ENCODE peak calls at places on chromosomes 16 and 17, in five cellular contexts. G is pancreas, M is epithelial cell of esophagus, N is BE2C, X is brain microvascular endothelial cell. Z is an unnamed sample.

GRCh38 chr16:83830769-83831450 is 23.1 kb downstream of the HSBP1 start:
- DNase-seq in X (no peak), N (no peak), G (no peak), M (no peak), Z (no peak)

GRCh38 chr17:39951924-39952664 is 10.7 kb upstream of the GSDMA start:
- DNase-seq in G (no peak), M (no peak), N (no peak), X (no peak), Z (no peak)

GRCh38 chr16:49467540-49468372 is 94.2 kb downstream of the C16orf78 start:
- DNase-seq in M (no peak), G (no peak), N (no peak), X (no peak), Z (no peak)

GRCh38 chr17:77884967-77885641 is 73.4 kb upstream of the TNRC6C start:
- DNase-seq in X (no peak), N (peak; percentile 39), M (no peak), G (no peak), Z (no peak)

GRCh38 chr17:74838275-74838674 is 21.4 kb downstream of the GRIN2C start:
- DNase-seq in G (no peak), M (no peak), N (no peak), X (no peak), Z (no peak)

GRCh38 chr16:50259334-50260205 is 6.8 kb upstream of the ADCY7 start:
- DNase-seq in X (no peak), M (no peak), G (no peak), N (peak; percentile 45), Z (peak; percentile 33)

GRCh38 chr16:79651363-79651762 is 50.8 kb upstream of the MAF start:
- DNase-seq in N (no peak), M (peak; percentile 89), G (peak; percentile 19), X (peak; percentile 77), Z (peak; percentile 83)

GRCh38 chr17:4556996-4557395 is 1.8 kb upstream of the MYBBP1A start:
- DNase-seq in X (no peak), G (no peak), N (no peak), M (no peak), Z (no peak)

GRCh38 chr17:2776589-2777241 is 19.5 kb upstream of the RAP1GAP2 start:
- DNase-seq in N (peak; percentile 44), M (peak; percentile 13), X (no peak), G (no peak), Z (no peak)

GRCh38 chr16:86457621-86458456 is 52.5 kb upstream of the FOXF1 start:
- DNase-seq in N (no peak), M (no peak), X (peak; percentile 5), G (no peak), Z (peak; percentile 48)

GRCh38 chr17:8019665-8020064 is 17.2 kb downstream of the GUCY2D start:
- DNase-seq in X (no peak), G (no peak), M (peak; percentile 92), N (no peak), Z (peak; percentile 9)

GRCh38 chr17:83155128-83156081 is 76.0 kb downstream of the METRNL start:
- DNase-seq in G (no peak), M (no peak), N (no peak), X (peak; percentile 68), Z (peak; percentile 76)

GRCh38 chr16:17147942-17148341 is 322.8 kb downstream of the XYLT1 start:
- DNase-seq in M (no peak), N (no peak), G (no peak), X (no peak), Z (no peak)

GRCh38 chr17:59840908-59841666 is 51.7 kb downstream of the TUBD1 start:
- DNase-seq in N (no peak), M (peak; percentile 67), X (peak; percentile 53), G (no peak), Z (peak; percentile 71)

GRCh38 chr17:49822829-49823228 is 25.0 kb downstream of the TAC4 start:
- DNase-seq in X (no peak), M (peak; percentile 58), G (no peak), N (no peak), Z (no peak)

GRCh38 chr17:44840936-44841335 is 6.7 kb upstream of the HIGD1B start:
- DNase-seq in X (no peak), G (no peak), N (no peak), M (no peak), Z (no peak)

GRCh38 chr17:4463818-4464501 is 30.2 kb downstream of the SPNS3 start:
- DNase-seq in M (no peak), G (no peak), X (no peak), N (no peak), Z (no peak)

GRCh38 chr16:27690604-27691003 is 140.7 kb downstream of the KATNIP start:
- DNase-seq in N (no peak), X (peak; percentile 16), G (no peak), M (peak; percentile 46), Z (peak; percentile 29)

GRCh38 chr17:5325851-5326250 is 43.8 kb downstream of the RABEP1 start:
- DNase-seq in X (peak; percentile 6), N (no peak), M (no peak), G (no peak), Z (no peak)

GRCh38 chr16:15732416-15732815 is 82.4 kb downstream of the NDE1 start:
- DNase-seq in X (no peak), G (no peak), M (peak; percentile 23), N (no peak), Z (peak; percentile 3)
- TF ChIP-seq CTCF in X (no peak), G (no peak), M (no peak), N (no peak), Z (no peak)

GRCh38 chr17:76140661-76141211 is 309 bp downstream of the FOXJ1 start:
- DNase-seq in X (no peak), N (no peak), G (no peak), M (no peak), Z (no peak)
- H3K4me3 ChIP-seq in X (peak overlapping the region; percentile 56), N (peak overlapping the region; percentile 57), G (peak overlapping the region; percentile 4), M (no peak overlapping the region), Z (no peak overlapping the region)

DNA sequence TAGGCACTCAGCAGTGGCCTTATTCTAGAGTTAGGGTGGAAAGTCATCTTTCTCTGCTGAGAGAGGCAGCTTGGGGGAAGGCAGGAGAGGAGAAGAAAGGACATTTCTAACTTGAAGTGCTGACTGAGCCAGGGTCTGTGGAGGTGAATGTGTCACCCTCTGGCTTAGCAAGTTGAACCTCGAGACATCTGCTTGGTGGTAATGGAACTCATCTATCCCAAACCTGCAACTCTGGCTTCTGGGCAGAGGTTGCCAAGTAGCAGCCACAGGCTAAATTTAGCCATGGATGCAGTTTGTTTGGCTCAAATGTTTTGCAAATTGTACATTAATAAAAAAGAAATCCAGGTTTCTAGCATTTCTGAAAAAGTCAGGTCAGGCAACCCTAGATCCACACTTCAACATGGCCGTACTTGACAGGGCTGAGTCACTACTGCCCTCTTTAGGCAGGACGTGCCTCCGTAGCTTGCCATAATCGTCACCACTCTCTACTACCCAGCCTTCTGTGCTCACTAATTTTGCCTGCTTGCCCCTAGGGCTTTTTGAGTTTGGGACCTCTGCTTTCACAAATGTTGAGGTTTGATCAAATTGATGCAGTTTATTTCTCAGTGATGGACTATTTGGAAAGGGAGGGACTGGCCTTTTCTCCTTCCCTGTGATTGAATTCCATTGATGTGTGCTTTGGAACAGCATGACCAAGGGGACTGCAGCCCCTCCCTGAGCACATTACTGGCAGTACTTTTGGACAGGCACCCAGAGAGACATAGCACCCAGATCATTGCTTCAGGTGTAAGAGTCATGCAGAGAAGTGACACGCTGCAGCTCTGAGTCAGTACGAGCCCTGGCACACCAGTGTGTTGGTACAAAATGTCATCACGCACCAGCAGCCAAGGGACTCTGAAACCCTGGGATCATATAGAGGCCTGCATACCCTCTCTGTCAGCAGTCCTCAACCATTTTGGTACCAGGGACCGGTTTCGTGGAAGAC is 5.2 kb downstream of the CDH13 start:
- DNase-seq in M (peak; percentile 77), X (no peak), N (no peak), G (no peak), Z (no peak)
- TF ChIP-seq CTCF in M (peak; percentile 48), X (peak; percentile 66), N (no peak), G (no peak), Z (peak; percentile 41)

DNA sequence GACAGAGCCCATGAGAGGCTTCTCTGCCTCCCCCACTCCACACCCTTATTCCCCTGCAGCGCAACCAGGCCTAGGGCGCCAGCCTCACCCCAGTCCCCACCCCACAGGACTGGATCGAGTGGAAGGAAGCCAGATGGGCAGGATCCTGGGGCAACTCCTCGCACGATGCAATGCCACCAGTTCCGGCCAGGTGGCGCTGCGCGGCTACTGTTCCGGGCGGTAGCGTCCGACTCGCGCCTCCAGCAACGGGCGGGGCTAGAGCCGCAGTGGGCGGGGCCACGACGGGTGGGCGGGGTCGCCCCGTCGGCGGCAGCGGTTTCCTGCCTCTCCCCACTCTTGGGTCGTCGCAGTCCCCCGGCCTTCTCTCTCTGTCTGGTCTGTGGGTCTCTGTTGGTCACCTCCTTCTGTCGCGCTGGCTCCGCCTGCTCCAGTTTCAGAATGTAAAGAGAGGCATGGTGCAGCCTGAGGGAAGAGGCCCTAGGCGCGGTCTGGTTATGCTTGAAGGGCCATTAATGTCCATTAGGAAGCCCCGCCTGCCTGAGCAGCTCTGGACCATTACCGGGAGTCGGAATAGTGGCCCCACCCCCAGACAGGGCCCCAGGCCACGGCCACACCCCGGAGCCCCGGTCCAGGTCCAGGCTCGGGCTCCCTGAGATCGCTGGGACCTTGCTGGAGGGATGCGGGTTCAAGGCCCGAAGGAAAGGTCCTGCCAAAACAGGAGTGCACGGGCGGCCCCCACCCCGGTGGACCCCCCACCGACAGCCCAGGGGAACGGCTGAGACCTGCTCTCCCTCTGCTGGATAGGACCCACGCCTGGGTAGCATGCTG is 3.4 kb upstream of the NHERF2 start:
- DNase-seq in M (peak; percentile 83), X (peak; percentile 68), N (peak; percentile 93), G (peak; percentile 97), Z (peak; percentile 83)
- H3K4me3 ChIP-seq in M (peak overlapping the region; percentile 25), X (peak overlapping the region; percentile 44), N (peak overlapping the region; percentile 53), G (no peak overlapping the region), Z (peak overlapping the region; percentile 34)

GRCh38 chr16:4755687-4756086 is 11.3 kb downstream of the ZNF500 start:
- DNase-seq in N (no peak), M (no peak), G (no peak), X (no peak), Z (no peak)
- TF ChIP-seq CTCF in N (no peak), M (no peak), G (no peak), X (no peak), Z (no peak)

GRCh38 chr17:53996896-53997295 is 174.2 kb downstream of the KIF2B start:
- DNase-seq in M (no peak), X (no peak), N (no peak), G (no peak), Z (no peak)

GRCh38 chr17:53996131-53996530 is 173.4 kb downstream of the KIF2B start:
- DNase-seq in X (no peak), N (no peak), M (no peak), G (no peak), Z (no peak)
- H3K4me3 ChIP-seq in X (no peak overlapping the region), N (no peak overlapping the region), M (no peak overlapping the region), G (no peak overlapping the region), Z (no peak overlapping the region)

DNA sequence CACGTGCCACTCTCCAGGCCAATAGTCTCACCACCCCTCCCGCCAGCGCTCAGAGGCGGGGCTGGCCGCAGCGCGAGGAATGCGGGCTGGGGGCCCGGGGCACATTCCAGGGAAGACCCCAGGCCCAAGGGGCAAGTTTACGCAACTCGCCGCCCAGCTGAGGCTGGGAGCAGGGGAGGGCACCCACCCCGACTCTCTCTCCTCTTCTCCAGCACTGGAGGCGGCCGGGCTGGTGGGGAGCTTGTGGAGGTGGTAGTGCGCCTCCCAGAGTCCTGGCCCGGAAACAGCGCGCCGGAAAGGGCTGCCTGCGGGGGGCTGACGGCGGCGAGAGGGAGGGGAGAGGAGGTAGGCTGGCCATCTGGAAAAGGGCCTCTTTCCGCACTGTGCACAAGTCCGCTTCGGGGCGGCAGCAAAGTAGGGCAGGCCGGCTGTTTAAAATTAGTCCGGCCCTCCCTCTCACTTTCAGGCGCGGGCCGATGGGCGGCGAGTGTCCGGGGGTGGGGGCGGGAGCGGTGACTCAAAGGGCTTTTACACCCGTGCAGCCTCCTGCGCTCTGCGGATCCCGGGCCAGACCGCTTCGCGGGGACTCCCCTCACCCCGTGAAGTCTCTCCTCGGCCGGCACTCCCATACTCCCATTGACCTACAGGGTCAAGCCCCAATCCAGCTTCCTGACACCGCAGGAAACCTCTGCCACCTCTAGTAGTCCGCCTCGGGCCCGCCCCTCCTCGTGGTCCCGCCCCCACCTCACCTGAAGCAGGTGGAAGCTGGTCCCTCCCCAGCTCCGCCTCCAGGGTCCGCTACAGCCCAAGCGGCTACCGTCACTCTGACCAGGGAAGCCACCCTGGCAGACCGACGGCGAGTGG is 968 bp downstream of the FHOD1 start:
- DNase-seq in N (peak; percentile 87), M (peak; percentile 90), X (peak; percentile 80), G (peak; percentile 93), Z (peak; percentile 90)
- TF ChIP-seq CTCF in N (peak; percentile 49), M (peak; percentile 34), X (peak; percentile 66), G (no peak), Z (peak; percentile 39)

Z was measured in astrocyte of the spinal cord.